ENCODE peak calls at places on chromosomes 11 and 22, in five cellular contexts. J is HepG2, W is OCI-LY7, X is neural progenitor cell, V is Karpas-422. O is an unnamed sample.

GRCh38 chr11:128894296-128894681 is 3.1 kb downstream of the KCNJ5 start:
- DNase-seq in J (no peak), X (no peak), V (no peak), W (no peak), O (no peak)

GRCh38 chr11:13140028-13140870 is 131.1 kb downstream of the RASSF10 start:
- DNase-seq in X (no peak), W (no peak), V (no peak), J (peak; percentile 100), O (peak; percentile 25)

GRCh38 chr11:105229257-105229656 is 89.7 kb upstream of the CARD18 start:
- DNase-seq in W (no peak), V (no peak), X (no peak), J (no peak), O (no peak)

GRCh38 chr11:120024046-120024445 is 113.9 kb downstream of the TRIM29 start:
- DNase-seq in V (no peak), W (no peak), X (peak; percentile 55), J (no peak), O (no peak)

GRCh38 chr11:113618360-113618759 is 87.7 kb downstream of the TMPRSS5 start:
- DNase-seq in W (no peak), V (no peak), J (no peak), X (no peak), O (no peak)

GRCh38 chr22:41286639-41287091 is 678 bp upstream of the RANGAP1 start:
- DNase-seq in J (peak; percentile 60), W (peak; percentile 86), V (peak; percentile 82), X (no peak), O (peak; percentile 76)

GRCh38 chr11:66322732-66323427 is 6.0 kb upstream of the CD248 start:
- DNase-seq in V (no peak), J (no peak), W (no peak), X (no peak), O (no peak)

GRCh38 chr11:72741849-72742521 is 10.2 kb downstream of the ARAP1 start:
- DNase-seq in J (no peak), X (no peak), V (no peak), W (no peak), O (peak; percentile 47)

GRCh38 chr11:47916361-47916841 is 64.0 kb upstream of the PTPRJ start:
- DNase-seq in J (no peak), X (peak; percentile 24), W (no peak), V (peak; percentile 79), O (peak; percentile 97)

GRCh38 chr11:75934851-75935250 is 119.8 kb downstream of the UVRAG start:
- DNase-seq in V (no peak), X (no peak), W (no peak), J (no peak), O (no peak)

GRCh38 chr11:95767498-95767897 is 22.1 kb downstream of the FAM76B start:
- DNase-seq in X (no peak), V (no peak), J (no peak), W (no peak), O (no peak)

GRCh38 chr22:44378380-44378779 is 65.6 kb upstream of the SHISAL1 start:
- DNase-seq in J (no peak), W (no peak), V (no peak), X (no peak), O (no peak)

GRCh38 chr22:24134090-24134846 is 47.0 kb upstream of the SUSD2 start:
- DNase-seq in X (peak; percentile 23), J (no peak), W (no peak), V (no peak), O (no peak)

GRCh38 chr22:46150615-46151423 is 493 bp downstream of the PPARA start:
- DNase-seq in X (peak; percentile 69), J (no peak), V (peak; percentile 71), W (peak; percentile 13), O (no peak)

GRCh38 chr11:31968774-31969433 is 122.0 kb upstream of the RCN1 start:
- DNase-seq in J (no peak), V (no peak), X (no peak), W (no peak), O (no peak)

GRCh38 chr22:30212363-30212995 is 34.1 kb downstream of the LIF start:
- DNase-seq in X (no peak), W (no peak), V (no peak), J (peak; percentile 96), O (peak; percentile 46)

GRCh38 chr11:761526-762108 is 14.4 kb downstream of the TALDO1 start:
- DNase-seq in W (no peak), V (no peak), J (no peak), X (no peak), O (no peak)

GRCh38 chr11:2752204-2752772 is 52.5 kb upstream of the KCNQ1OT1 start:
- DNase-seq in W (no peak), X (no peak), V (no peak), J (no peak), O (peak; percentile 98)
- H2AFZ ChIP-seq in W (no peak overlapping the region), X (no peak overlapping the region), V (no peak overlapping the region), J (no peak overlapping the region), O (no peak overlapping the region)

GRCh38 chr11:74463216-74463615 is 4.1 kb downstream of the KCNE3 start:
- DNase-seq in V (no peak), X (no peak), W (no peak), J (no peak), O (no peak)

GRCh38 chr11:74460481-74461154 is 6.7 kb downstream of the KCNE3 start:
- DNase-seq in W (peak; percentile 5), V (no peak), J (no peak), X (no peak), O (peak; percentile 25)

GRCh38 chr11:74462631-74463030 is 4.7 kb downstream of the KCNE3 start:
- DNase-seq in V (no peak), W (no peak), J (no peak), X (no peak), O (no peak)

GRCh38 chr11:74460065-74460464 is 7.3 kb downstream of the KCNE3 start:
- DNase-seq in J (no peak), W (no peak), X (no peak), V (no peak), O (no peak)

GRCh38 chr11:74462009-74462408 is 5.3 kb downstream of the KCNE3 start:
- DNase-seq in W (no peak), V (no peak), J (peak; percentile 66), X (peak; percentile 40), O (peak; percentile 58)
- H3K27ac ChIP-seq in W (no peak overlapping the region), V (no peak overlapping the region), J (peak overlapping the region; percentile 51), X (no peak overlapping the region), O (peak overlapping the region; percentile 36)

DNA sequence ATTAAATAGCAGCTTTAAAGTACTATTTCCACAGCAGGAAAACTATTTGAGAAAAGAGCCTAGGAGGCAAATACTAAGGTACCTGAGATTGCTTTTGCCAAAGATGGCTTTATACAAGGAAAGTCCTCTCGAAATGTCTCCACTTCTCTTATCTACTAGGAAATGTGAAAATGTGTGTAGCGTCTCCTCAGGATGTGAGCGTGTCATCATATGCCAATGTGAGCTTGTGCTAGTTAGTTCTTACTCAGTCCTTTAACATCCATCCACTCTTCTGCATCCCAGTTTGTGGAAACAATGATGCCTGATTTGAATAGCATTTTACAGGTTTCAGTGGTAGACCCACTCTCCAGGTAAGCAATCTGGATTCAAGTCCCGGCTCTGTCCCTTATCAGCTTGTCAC is 421.0 kb downstream of the DYNC2H1 start:
- DNase-seq in J (no peak), W (no peak), V (no peak), X (no peak), O (no peak)
- H3K4me2 ChIP-seq in J (no peak overlapping the region), W (no peak overlapping the region), V (no peak overlapping the region), X (no peak overlapping the region), O (no peak overlapping the region)

DNA sequence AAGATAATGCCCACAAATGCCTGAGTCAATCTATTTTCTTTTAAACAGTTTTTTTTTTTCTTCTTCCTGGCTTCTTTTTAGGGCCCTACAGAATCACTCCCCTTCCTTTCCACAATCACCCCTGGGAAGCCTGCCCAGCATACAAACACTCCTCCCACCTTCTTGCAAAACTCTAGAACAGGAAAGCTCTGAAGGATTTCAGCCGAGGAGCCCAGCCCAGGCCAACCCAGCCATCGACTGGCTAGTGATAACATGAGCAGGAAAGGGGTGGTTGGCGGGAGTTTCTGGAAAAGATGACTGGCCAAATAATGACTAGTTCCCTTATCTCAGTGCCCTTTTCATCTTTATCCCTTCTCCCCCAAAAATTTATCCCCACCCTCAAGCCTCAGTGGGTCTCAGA is 68.2 kb downstream of the USP35 start:
- DNase-seq in W (no peak), X (no peak), V (no peak), J (no peak), O (no peak)
- H2AFZ ChIP-seq in W (no peak overlapping the region), X (no peak overlapping the region), V (no peak overlapping the region), J (no peak overlapping the region), O (no peak overlapping the region)

GRCh38 chr22:20110359-20110985 is 5.4 kb upstream of the RANBP1 start:
- DNase-seq in J (no peak), W (no peak), V (no peak), X (no peak), O (no peak)

GRCh38 chr22:20111045-20111688 is 4.7 kb upstream of the RANBP1 start:
- DNase-seq in X (peak; percentile 69), J (peak; percentile 61), W (peak; percentile 67), V (peak; percentile 84), O (peak; percentile 44)

GRCh38 chr22:20113551-20114310 is 2.2 kb upstream of the RANBP1 start:
- DNase-seq in X (no peak), J (no peak), W (no peak), V (no peak), O (no peak)

GRCh38 chr22:20112623-20113511 is 3.0 kb upstream of the RANBP1 start:
- DNase-seq in X (no peak), W (no peak), J (no peak), V (no peak), O (no peak)

DNA sequence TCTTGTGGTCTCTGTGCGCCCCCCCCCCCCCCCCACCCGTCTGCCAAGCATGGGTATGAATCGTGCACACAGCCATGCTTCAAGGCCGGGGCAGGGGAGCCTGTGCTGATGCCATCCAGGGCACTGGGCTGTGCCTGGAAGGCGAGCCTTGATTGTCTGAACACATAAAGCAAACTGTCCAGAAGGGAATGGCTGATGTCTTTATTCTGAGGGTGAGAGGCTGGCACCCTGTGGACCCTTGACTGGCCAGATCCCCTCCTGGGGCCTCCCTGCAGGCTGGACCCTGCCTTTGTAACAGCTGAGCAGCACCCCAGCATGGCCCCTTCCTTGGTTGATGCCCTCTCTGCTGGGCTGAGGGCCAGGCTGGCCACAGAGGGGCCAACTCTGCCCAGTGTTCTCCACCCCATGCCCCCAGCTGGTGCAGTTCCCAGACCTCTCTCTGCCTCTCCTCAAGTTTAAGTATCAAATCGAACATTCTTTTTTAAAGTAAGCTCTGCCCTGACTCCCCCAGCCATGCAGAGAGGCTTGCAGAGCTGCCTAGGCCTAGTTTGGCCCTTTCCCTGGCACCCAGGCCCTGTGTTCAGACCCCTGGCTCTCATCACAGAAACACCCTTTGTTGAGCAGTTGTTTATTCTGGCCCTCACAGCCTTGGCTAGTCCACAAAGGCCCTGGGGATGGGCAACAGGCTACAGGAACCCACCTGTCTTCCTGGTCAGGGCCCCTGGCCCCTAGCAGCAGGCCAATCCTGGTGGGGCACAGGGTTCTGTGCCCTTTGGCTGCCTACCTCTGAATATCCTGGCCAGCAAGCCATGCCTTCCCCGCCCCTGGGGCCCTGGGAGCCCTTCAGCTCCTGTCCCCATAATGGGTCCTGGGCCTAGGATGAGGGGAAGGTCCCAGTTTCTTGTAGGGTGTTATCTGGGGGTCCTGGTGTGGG is 3.9 kb upstream of the RANBP1 start:
- DNase-seq in V (no peak), W (no peak), X (no peak), J (no peak), O (no peak)
- H3K27ac ChIP-seq in V (peak overlapping the region; percentile 76), W (peak overlapping the region; percentile 84), X (no peak overlapping the region), J (peak overlapping the region; percentile 42), O (no peak overlapping the region)

GRCh38 chr22:38761202-38762162 is 5.7 kb upstream of the SUN2 start:
- DNase-seq in W (no peak), X (no peak), J (no peak), V (no peak), O (peak; percentile 65)
- H3K4me2 ChIP-seq in W (no peak overlapping the region), X (no peak overlapping the region), J (no peak overlapping the region), V (no peak overlapping the region), O (no peak overlapping the region)

GRCh38 chr11:39745401-39745800 is 1714.1 kb downstream of the LRRC4C start:
- DNase-seq in V (no peak), J (peak; percentile 42), X (no peak), W (no peak), O (no peak)
- H2AFZ ChIP-seq in V (no peak overlapping the region), J (no peak overlapping the region), X (no peak overlapping the region), W (no peak overlapping the region), O (no peak overlapping the region)

O was measured in trophoblast cell.